ENCODE peak calls at places on chromosome 14, in seven cellular contexts. W is GM04504, I is adipocyte, G is SK-N-DZ, K is skeletal muscle cell, B is GM23248, V is mammary epithelial cell. S is an unnamed sample.

GRCh38 chr14:97402279-97402678 is 605.1 kb downstream of the VRK1 start:
- DNase-seq in W (no peak), I (no peak), G (no peak), K (no peak), B (no peak), V (no peak), S (no peak)

GRCh38 chr14:37147310-37147875 is 25.0 kb downstream of the SLC25A21 start:
- DNase-seq in W (no peak), I (peak), G (no peak), K (no peak), B (peak), V (no peak), S (no peak)

GRCh38 chr14:91295276-91295845 is 50.9 kb upstream of the GPR68 start:
- DNase-seq in W (no peak), I (no peak), G (no peak), K (no peak), B (no peak), V (no peak), S (no peak)

GRCh38 chr14:23076785-23077408 is 18.0 kb downstream of the ACIN1 start:
- DNase-seq in W (no peak), I (peak), G (no peak), K (no peak), B (peak), V (no peak), S (peak)

GRCh38 chr14:105250008-105250366 is 1.7 kb downstream of the BTBD6 start:
- DNase-seq in W (no peak), I (no peak), G (no peak), K (no peak), B (no peak), V (no peak), S (no peak)

GRCh38 chr14:101350021-101350420 is 211.3 kb upstream of the DIO3 start:
- DNase-seq in W (no peak), I (no peak), G (no peak), K (no peak), B (no peak), V (no peak), S (no peak)

GRCh38 chr14:90426663-90427062 is 29.8 kb downstream of the CALM1 start:
- DNase-seq in W (no peak), I (no peak), G (no peak), K (no peak), B (peak), V (no peak), S (no peak)

GRCh38 chr14:91911474-91912032 is 35.9 kb downstream of the FBLN5 start:
- DNase-seq in W (no peak), I (peak), G (no peak), K (no peak), B (peak), V (peak), S (peak)